ENCODE peak calls at places on chromosomes 6 and 20, in eight cellular contexts. Q, C, E, W, X, R, B and K are unnamed samples.

GRCh38 chr20:35972445-35972844 is 4.1 kb downstream of the CNBD2 start:
- DNase-seq in C (peak), Q (no peak), B (no peak), X (no peak), W (no peak), E (peak), R (no peak), K (no peak)

GRCh38 chr6:37351027-37351426 is 2.8 kb upstream of the RNF8 start:
- DNase-seq in R (no peak), E (no peak), X (no peak), W (no peak), B (no peak), Q (no peak), C (no peak), K (no peak)

GRCh38 chr20:8212286-8212685 is 80.2 kb downstream of the PLCB1 start:
- DNase-seq in E (peak), W (no peak), X (no peak), R (no peak), Q (no peak), C (no peak), B (no peak), K (no peak)

GRCh38 chr6:167996424-167997199 is 859 bp upstream of the KIF25 start:
- DNase-seq in E (no peak), W (no peak), C (no peak), R (no peak), Q (no peak), X (no peak), B (no peak), K (no peak)

GRCh38 chr6:127463056-127463455 is 3.9 kb upstream of the KIAA0408 start:
- DNase-seq in C (no peak), B (no peak), E (peak), R (no peak), W (no peak), X (no peak), Q (no peak), K (no peak)

GRCh38 chr20:17505664-17506517 is 25.3 kb downstream of the BFSP1 start:
- DNase-seq in B (no peak), E (peak), Q (no peak), C (no peak), X (peak), W (no peak), R (peak), K (peak)

GRCh38 chr6:10463491-10464481 is 48.9 kb upstream of the TFAP2A start:
- DNase-seq in C (no peak), R (no peak), Q (no peak), W (no peak), X (no peak), E (no peak), B (no peak), K (no peak)

GRCh38 chr6:1473166-1473565 is 83.8 kb downstream of the FOXF2 start:
- DNase-seq in E (no peak), C (no peak), X (no peak), Q (no peak), R (no peak), W (no peak), B (no peak), K (no peak)

GRCh38 chr20:40416274-40416673 is 272.8 kb downstream of the MAFB start:
- DNase-seq in W (no peak), C (no peak), Q (no peak), E (no peak), R (no peak), B (no peak), X (no peak), K (peak)

GRCh38 chr6:89888871-89889270 is 5.4 kb upstream of the GJA10 start:
- DNase-seq in R (no peak), X (no peak), B (no peak), W (no peak), C (no peak), Q (no peak), E (peak), K (no peak)

GRCh38 chr6:122026572-122027369 is 372.7 kb upstream of the HSF2 start:
- DNase-seq in R (no peak), X (no peak), B (no peak), C (no peak), W (no peak), E (no peak), Q (no peak), K (no peak)

GRCh38 chr6:103079867-103080266 is 1686.4 kb downstream of the GRIK2 start:
- DNase-seq in B (no peak), E (no peak), W (peak), X (no peak), R (no peak), Q (no peak), C (no peak), K (no peak)

GRCh38 chr6:137869781-137870180 is 2.7 kb downstream of the TNFAIP3 start:
- DNase-seq in E (no peak), X (no peak), Q (no peak), W (no peak), C (no peak), B (no peak), R (no peak), K (no peak)

GRCh38 chr6:113856571-113857564 is at the start of gene MARCKS:
- DNase-seq in B (peak), E (peak), R (peak), X (peak), Q (peak), W (peak), C (peak), K (peak)

GRCh38 chr20:57878803-57879424 is 169.1 kb upstream of the PMEPA1 start:
- DNase-seq in W (no peak), E (no peak), R (no peak), X (no peak), B (no peak), C (no peak), Q (no peak), K (no peak)

GRCh38 chr6:16320533-16321340 is 82.3 kb downstream of the GMPR start:
- DNase-seq in E (peak), C (peak), R (no peak), Q (no peak), B (no peak), X (peak), W (no peak), K (no peak)

GRCh38 chr20:59333928-59334327 is 33.5 kb downstream of the EDN3 start:
- DNase-seq in E (no peak), R (no peak), C (peak), Q (no peak), X (no peak), W (no peak), B (no peak), K (no peak)

GRCh38 chr6:142240203-142240602 is 61.6 kb upstream of the ADGRG6 start:
- DNase-seq in X (no peak), E (no peak), W (no peak), B (no peak), R (no peak), Q (no peak), C (no peak), K (no peak)

GRCh38 chr20:2814076-2814475 is 711 bp upstream of the C20orf141 start:
- DNase-seq in X (no peak), W (no peak), R (no peak), C (peak), E (peak), B (no peak), Q (no peak), K (no peak)

GRCh38 chr6:30940361-30941001 is at the start of gene MUCL3:
- DNase-seq in W (no peak), Q (no peak), E (no peak), R (no peak), C (no peak), B (no peak), X (no peak), K (no peak)

GRCh38 chr20:4227085-4227821 is 211.9 kb upstream of the RNF24 start:
- DNase-seq in Q (no peak), X (no peak), C (peak), E (peak), B (peak), W (peak), R (no peak), K (no peak)

GRCh38 chr20:49629606-49630005 is 61.7 kb upstream of the PTGIS start:
- DNase-seq in X (no peak), E (no peak), W (no peak), C (no peak), B (no peak), Q (no peak), R (no peak), K (no peak)

GRCh38 chr6:31170987-31171671 is 647 bp upstream of the POU5F1 start:
- DNase-seq in W (no peak), R (no peak), X (no peak), C (no peak), B (no peak), Q (no peak), E (no peak), K (no peak)

GRCh38 chr20:61712632-61713031 is 353.0 kb downstream of the TAF4 start:
- DNase-seq in R (no peak), C (no peak), X (no peak), B (no peak), E (no peak), Q (no peak), W (no peak), K (no peak)

GRCh38 chr6:38213275-38213674 is 393.7 kb downstream of the ZFAND3 start:
- DNase-seq in E (no peak), R (no peak), W (no peak), Q (no peak), B (no peak), C (no peak), X (no peak), K (no peak)

GRCh38 chr20:36374995-36375394 is 68.9 kb downstream of the DLGAP4 start:
- DNase-seq in W (no peak), Q (no peak), X (no peak), R (no peak), B (no peak), C (no peak), E (no peak), K (no peak)

GRCh38 chr6:26318459-26319404 is 46.3 kb upstream of the BTN3A2 start:
- DNase-seq in Q (no peak), R (no peak), E (no peak), C (no peak), X (no peak), W (no peak), B (no peak), K (no peak)

GRCh38 chr6:129416337-129416990 is 293.5 kb downstream of the ARHGAP18 start:
- DNase-seq in B (no peak), R (no peak), W (no peak), Q (peak), C (no peak), E (no peak), X (peak), K (no peak)

GRCh38 chr6:139925894-139926641 is 551.6 kb upstream of the CITED2 start:
- DNase-seq in C (no peak), B (no peak), Q (no peak), W (no peak), R (no peak), E (peak), X (peak), K (no peak)

GRCh38 chr20:59644371-59644939 is 40.1 kb downstream of the PHACTR3 start:
- DNase-seq in B (no peak), Q (no peak), X (no peak), C (no peak), W (no peak), E (no peak), R (no peak), K (no peak)

GRCh38 chr6:138302554-138302953 is 75.2 kb upstream of the SMIM28 start:
- DNase-seq in B (no peak), W (no peak), X (no peak), E (no peak), C (no peak), R (no peak), Q (no peak), K (no peak)

GRCh38 chr20:63268671-63269439 is 3.8 kb upstream of the ARFGAP1 start:
- DNase-seq in W (no peak), X (no peak), Q (no peak), E (no peak), C (no peak), R (no peak), B (no peak), K (no peak)